ENCODE peak calls at places on chromosomes 11 and 22, in seven cellular contexts. F is T-helper 9 cell, E is choroid plexus epithelial cell, D is AG10803, Q is hepatic stellate cell, M is AG09309, C is cardiac muscle cell. J is an unnamed sample.

GRCh38 chr22:17931400-17931825 is 92.9 kb downstream of the MICAL3 start:
- DNase-seq in F (no peak), E (no peak), D (peak; percentile 49), Q (peak; percentile 42), M (no peak), C (no peak), J (no peak)

GRCh38 chr11:4095509-4096230 is 1.1 kb downstream of the RRM1 start:
- DNase-seq in F (no peak), E (peak; percentile 73), D (peak; percentile 89), Q (no peak), M (peak; percentile 41), C (no peak), J (no peak)

GRCh38 chr11:83564845-83565244 is 278.7 kb upstream of the CCDC90B start:
- DNase-seq in F (no peak), E (no peak), D (no peak), Q (no peak), M (no peak), C (no peak), J (no peak)

GRCh38 chr11:66345316-66345649 is 379 bp upstream of the BRMS1 start:
- DNase-seq in F (no peak), E (no peak), D (no peak), Q (no peak), M (no peak), C (no peak), J (no peak)

GRCh38 chr11:65389294-65389980 is 3.0 kb downstream of the FRMD8 start:
- DNase-seq in F (no peak), E (no peak), D (no peak), Q (no peak), M (no peak), C (no peak), J (no peak)

GRCh38 chr22:36303874-36304273 is 50.9 kb downstream of the APOL1 start:
- DNase-seq in F (no peak), E (no peak), D (no peak), Q (no peak), M (no peak), C (no peak), J (no peak)

GRCh38 chr22:37999640-38000272 is 15.4 kb upstream of the SOX10 start:
- DNase-seq in F (no peak), E (peak; percentile 53), D (peak; percentile 11), Q (no peak), M (no peak), C (no peak), J (no peak)

GRCh38 chr11:45754261-45754709 is 50.7 kb upstream of the SLC35C1 start:
- DNase-seq in F (no peak), E (peak; percentile 47), D (no peak), Q (peak; percentile 27), M (no peak), C (peak; percentile 87), J (no peak)

GRCh38 chr22:41178425-41178975 is 26.6 kb upstream of the L3MBTL2 start:
- DNase-seq in F (no peak), E (no peak), D (no peak), Q (no peak), M (no peak), C (no peak), J (no peak)

GRCh38 chr22:36465232-36466021 is 16.0 kb downstream of the TXN2 start:
- DNase-seq in F (no peak), E (peak; percentile 94), D (peak; percentile 79), Q (peak; percentile 85), M (no peak), C (no peak), J (no peak)

GRCh38 chr22:38614331-38615122 is 41.7 kb downstream of the FAM227A start:
- DNase-seq in F (no peak), E (peak; percentile 45), D (no peak), Q (no peak), M (no peak), C (no peak), J (no peak)

GRCh38 chr22:28541137-28541536 is 138.5 kb downstream of the TTC28 start:
- DNase-seq in F (no peak), E (no peak), D (no peak), Q (no peak), M (no peak), C (no peak), J (no peak)

GRCh38 chr22:48952256-48953102 is 875.2 kb downstream of the BRD1 start:
- DNase-seq in F (no peak), E (no peak), D (no peak), Q (no peak), M (no peak), C (no peak), J (no peak)

GRCh38 chr11:122180435-122180834 is 64.4 kb upstream of the BLID start:
- DNase-seq in F (no peak), E (peak; percentile 91), D (peak; percentile 98), Q (peak; percentile 34), M (peak; percentile 98), C (no peak), J (no peak)

GRCh38 chr11:105609341-105609781 is 512 bp upstream of the GRIA4 start:
- DNase-seq in F (no peak), E (peak; percentile 63), D (no peak), Q (no peak), M (no peak), C (peak; percentile 23), J (no peak)

GRCh38 chr11:73270089-73270854 is 1.9 kb upstream of the P2RY6 start:
- DNase-seq in F (no peak), E (no peak), D (no peak), Q (no peak), M (no peak), C (no peak), J (no peak)

GRCh38 chr11:7515544-7515943 is 1.7 kb downstream of the PPFIBP2 start:
- DNase-seq in F (no peak), E (no peak), D (no peak), Q (no peak), M (no peak), C (no peak), J (no peak)

GRCh38 chr11:88231894-88232482 is 56.7 kb upstream of the RAB38 start:
- DNase-seq in F (no peak), E (peak; percentile 70), D (peak; percentile 44), Q (peak; percentile 20), M (peak; percentile 5), C (peak; percentile 52), J (no peak)

GRCh38 chr11:36899796-36900195 is 301.8 kb upstream of the RAG2 start:
- DNase-seq in F (no peak), E (no peak), D (no peak), Q (no peak), M (no peak), C (no peak), J (no peak)

GRCh38 chr11:103700605-103701004 is 335.8 kb upstream of the DDI1 start:
- DNase-seq in F (no peak), E (peak; percentile 71), D (peak; percentile 95), Q (peak; percentile 2), M (peak; percentile 72), C (no peak), J (no peak)

GRCh38 chr11:67632982-67633755 is 3.4 kb upstream of the NUDT8 start:
- DNase-seq in F (no peak), E (no peak), D (no peak), Q (no peak), M (no peak), C (no peak), J (no peak)

GRCh38 chr11:1874406-1875092 is 17.1 kb downstream of the PRR33 start:
- DNase-seq in F (no peak), E (no peak), D (no peak), Q (no peak), M (no peak), C (no peak), J (no peak)

GRCh38 chr11:27870985-27871485 is 170.8 kb upstream of the BDNF start:
- DNase-seq in F (no peak), E (no peak), D (no peak), Q (no peak), M (no peak), C (no peak), J (no peak)

GRCh38 chr22:49788492-49788891 is 39.2 kb downstream of the BRD1 start:
- DNase-seq in F (no peak), E (peak; percentile 25), D (peak; percentile 42), Q (peak; percentile 75), M (no peak), C (no peak), J (no peak)

GRCh38 chr22:40204331-40205116 is 26.8 kb downstream of the TNRC6B start:
- DNase-seq in F (no peak), E (peak; percentile 61), D (peak; percentile 99), Q (peak; percentile 76), M (peak; percentile 44), C (no peak), J (no peak)

GRCh38 chr11:83427943-83428342 is 141.8 kb upstream of the CCDC90B start:
- DNase-seq in F (no peak), E (no peak), D (no peak), Q (no peak), M (no peak), C (no peak), J (no peak)

GRCh38 chr11:22479986-22480740 is 142.0 kb downstream of the SLC17A6 start:
- DNase-seq in F (no peak), E (no peak), D (peak; percentile 43), Q (no peak), M (no peak), C (no peak), J (no peak)

J was measured in effector CD8-positive, alpha-beta T cell.